ENCODE peak calls at places on chromosomes 1 and 21, in eight cellular contexts. J is upper lobe of left lung, R is tibial artery, M is brain microvascular endothelial cell, D is transverse colon, I is A673, T is left ventricle myocardium inferior, U is neural progenitor cell. O is an unnamed sample. For H3K36me3, the result is how much of the 10 kb centered on the place peaks cover.

GRCh38 chr1:162629651-162630050 is 2.6 kb upstream of the DDR2 start:
- DNase-seq in J (no peak), R (no peak), M (peak), D (no peak), I (peak), T (no peak), U (no peak), O (no peak)

GRCh38 chr1:39407496-39407888 is 83.9 kb upstream of the BMP8A start:
- DNase-seq in J (no peak), R (no peak), M (no peak), D (no peak), I (peak), T (no peak), U (peak), O (no peak)

GRCh38 chr1:158037876-158038359 is 44.5 kb downstream of the KIRREL1 start:
- DNase-seq in J (peak), R (no peak), M (no peak), D (no peak), I (peak), T (peak), U (no peak), O (no peak)

GRCh38 chr1:27658951-27659496 is 13.0 kb downstream of the IFI6 start:
- DNase-seq in J (no peak), R (no peak), M (peak), D (peak), I (no peak), T (no peak), U (peak), O (no peak)

GRCh38 chr1:162682013-162682419 is 49.8 kb downstream of the DDR2 start:
- DNase-seq in J (no peak), R (no peak), M (no peak), D (no peak), I (no peak), T (no peak), U (no peak), O (no peak)

GRCh38 chr1:160621633-160622413 is 25.0 kb downstream of the SLAMF1 start:
- DNase-seq in J (no peak), R (no peak), M (no peak), D (no peak), I (no peak), T (no peak), U (no peak), O (no peak)

GRCh38 chr1:184426278-184426674 is 39.4 kb downstream of the C1orf21 start:
- DNase-seq in J (no peak), R (no peak), M (no peak), D (no peak), I (no peak), T (no peak), U (no peak), O (no peak)

GRCh38 chr21:35328856-35329455 is 279.9 kb upstream of the RUNX1 start:
- DNase-seq in J (no peak), R (no peak), M (no peak), D (no peak), I (no peak), T (no peak), U (no peak), O (no peak)

GRCh38 chr1:29105822-29106221 is 17.9 kb downstream of the TMEM200B start:
- DNase-seq in J (no peak), R (no peak), M (peak), D (no peak), I (no peak), T (no peak), U (no peak), O (no peak)

GRCh38 chr1:233883671-233884070 is 20.8 kb upstream of the SLC35F3 start:
- DNase-seq in J (no peak), R (no peak), M (no peak), D (no peak), I (no peak), T (no peak), U (no peak), O (no peak)

GRCh38 chr1:159915571-159916239 is 9.6 kb downstream of the TAGLN2 start:
- DNase-seq in J (no peak), R (no peak), M (no peak), D (no peak), I (peak), T (no peak), U (no peak), O (no peak)

GRCh38 chr1:92882817-92883216 is 51.0 kb downstream of the RPL5 start:
- DNase-seq in J (no peak), R (no peak), M (no peak), D (peak), I (peak), T (no peak), U (no peak), O (no peak)

GRCh38 chr1:84363019-84363418 is 35.3 kb upstream of the DNASE2B start:
- DNase-seq in J (no peak), R (no peak), M (no peak), D (no peak), I (no peak), T (no peak), U (no peak), O (no peak)

GRCh38 chr1:2505461-2505994 is 20.9 kb downstream of the PANK4 start:
- DNase-seq in J (peak), R (no peak), M (no peak), D (no peak), I (no peak), T (no peak), U (no peak), O (no peak)

GRCh38 chr1:56965916-56966697 is at the start of gene C8B:
- DNase-seq in J (no peak), R (no peak), M (no peak), D (no peak), I (no peak), T (no peak), U (no peak), O (no peak)

GRCh38 chr1:244969355-244970235 is 105.3 kb upstream of the HNRNPU start:
- DNase-seq in J (peak), R (peak), M (peak), D (peak), I (peak), T (peak), U (peak), O (peak)

GRCh38 chr1:155268630-155269029 is 4.7 kb downstream of the CLK2 start:
- DNase-seq in J (peak), R (no peak), M (no peak), D (no peak), I (no peak), T (no peak), U (no peak), O (no peak)

GRCh38 chr1:33181038-33181861 is 593 bp downstream of the TRIM62 start:
- DNase-seq in J (peak), R (peak), M (peak), D (peak), I (peak), T (peak), U (peak), O (no peak)

GRCh38 chr1:224262373-224263054 is 67.5 kb downstream of the NVL start:
- DNase-seq in J (no peak), R (no peak), M (peak), D (no peak), I (no peak), T (no peak), U (no peak), O (no peak)

GRCh38 chr1:155323729-155324040 is 3.0 kb downstream of the RUSC1 start:
- DNase-seq in J (peak), R (peak), M (peak), D (peak), I (peak), T (peak), U (peak), O (peak)

GRCh38 chr1:8382051-8382505 is 64.2 kb downstream of the SLC45A1 start:
- DNase-seq in J (no peak), R (peak), M (peak), D (no peak), I (peak), T (no peak), U (peak), O (no peak)

GRCh38 chr1:86069757-86070145 is 86.8 kb downstream of the COL24A1 start:
- DNase-seq in J (no peak), R (no peak), M (peak), D (no peak), I (no peak), T (no peak), U (no peak), O (no peak)

GRCh38 chr1:13790290-13791035 is 90.5 kb downstream of the PRDM2 start:
- DNase-seq in J (no peak), R (no peak), M (no peak), D (no peak), I (no peak), T (no peak), U (no peak), O (no peak)

GRCh38 chr1:62381831-62382505 is 54.9 kb upstream of the USP1 start:
- DNase-seq in J (no peak), R (no peak), M (no peak), D (no peak), I (no peak), T (no peak), U (no peak), O (no peak)

GRCh38 chr1:76162254-76162653 is 87.7 kb downstream of the ST6GALNAC3 start:
- DNase-seq in J (no peak), R (no peak), M (no peak), D (no peak), I (no peak), T (no peak), U (no peak), O (no peak)

GRCh38 chr1:31798086-31798432 is 17.8 kb downstream of the SPOCD1 start:
- DNase-seq in J (no peak), R (peak), M (no peak), D (peak), I (no peak), T (no peak), U (no peak), O (no peak)

GRCh38 chr1:157304271-157304670 is 166.1 kb upstream of the ETV3 start:
- DNase-seq in J (no peak), R (no peak), M (no peak), D (no peak), I (no peak), T (no peak), U (no peak), O (no peak)

GRCh38 chr1:205226868-205227583 is 720 bp upstream of the TMCC2 start:
- DNase-seq in J (no peak), R (no peak), M (peak), D (no peak), I (peak), T (no peak), U (no peak), O (no peak)

GRCh38 chr1:89802036-89802435 is 18.8 kb upstream of the LRRC8D start:
- DNase-seq in J (no peak), R (no peak), M (no peak), D (no peak), I (no peak), T (no peak), U (peak), O (no peak)

GRCh38 chr1:188937965-188938551 is 1539.6 kb downstream of the BRINP3 start:
- DNase-seq in J (no peak), R (no peak), M (no peak), D (no peak), I (peak), T (no peak), U (no peak), O (no peak)
- TF ChIP-seq CTCF in J (no peak), R (no peak), M (peak), D (no peak), I (peak), T (no peak), U (peak), O (no peak)

GRCh38 chr1:169128565-169128964 is 22.1 kb downstream of the ATP1B1 start:
- DNase-seq in J (no peak), R (no peak), M (no peak), D (no peak), I (no peak), T (no peak), U (no peak), O (no peak)
- H3K36me3 ChIP-seq in J (under half), R (under half), M (under half), D (half or more), I (under half), T (half or more), U (under half), O (half or more)

DNA sequence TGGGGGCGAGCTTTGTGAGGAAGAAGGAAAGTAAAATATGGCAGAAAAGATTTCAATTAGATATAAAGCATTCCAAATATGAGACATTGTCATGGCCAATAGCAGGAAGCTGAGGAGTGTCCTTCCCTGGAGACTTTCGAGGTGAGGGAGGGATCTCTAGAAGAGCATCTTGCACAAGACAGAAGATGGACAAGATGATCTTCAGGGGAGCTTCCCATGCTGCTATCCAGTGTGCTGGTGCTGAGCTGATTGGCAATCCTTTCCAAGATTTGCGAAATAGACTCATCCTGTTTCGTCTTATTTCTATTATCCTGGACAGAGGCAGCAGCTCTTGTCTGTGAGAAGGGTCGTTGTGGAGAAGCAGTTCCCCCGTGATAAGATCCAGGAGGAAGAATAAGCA is 342.0 kb upstream of the CAMK1G start:
- DNase-seq in J (no peak), R (no peak), M (no peak), D (no peak), I (no peak), T (no peak), U (no peak), O (no peak)
- H3K27ac ChIP-seq in J (no peak), R (no peak), M (no peak), D (no peak), I (no peak), T (no peak), U (no peak), O (no peak)

DNA sequence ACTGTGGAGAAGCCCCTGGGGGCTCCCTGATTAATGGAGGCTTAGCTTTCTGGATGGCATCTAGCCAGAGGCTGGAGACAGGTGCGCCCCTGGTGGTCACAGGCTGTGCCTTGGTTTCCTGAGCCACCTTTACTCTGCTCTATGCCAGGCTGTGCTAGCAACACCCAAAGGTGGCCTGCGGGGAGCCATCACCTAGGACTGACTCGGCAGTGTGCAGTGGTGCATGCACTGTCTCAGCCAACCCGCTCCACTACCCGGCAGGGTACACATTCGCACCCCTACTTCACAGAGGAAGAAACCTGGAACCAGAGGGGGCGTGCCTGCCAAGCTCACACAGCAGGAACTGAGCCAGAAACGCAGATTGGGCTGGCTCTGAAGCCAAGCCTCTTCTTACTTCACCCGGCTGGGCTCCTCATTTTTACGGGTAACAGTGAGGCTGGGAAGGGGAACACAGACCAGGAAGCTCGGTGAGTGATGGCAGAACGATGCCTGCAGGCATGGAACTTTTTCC is 24.8 kb downstream of the PCSK9 start:
- DNase-seq in J (no peak), R (no peak), M (no peak), D (no peak), I (no peak), T (no peak), U (peak), O (no peak)
- TF ChIP-seq CTCF in J (no peak), R (no peak), M (peak), D (no peak), I (no peak), T (no peak), U (peak), O (peak)

GRCh38 chr1:150613061-150613920 is 16.1 kb downstream of the ENSA start:
- DNase-seq in J (no peak), R (peak), M (peak), D (peak), I (peak), T (no peak), U (no peak), O (no peak)
- H3K36me3 ChIP-seq in J (under half), R (under half), M (under half), D (under half), I (under half), T (under half), U (under half), O (under half)

DNA sequence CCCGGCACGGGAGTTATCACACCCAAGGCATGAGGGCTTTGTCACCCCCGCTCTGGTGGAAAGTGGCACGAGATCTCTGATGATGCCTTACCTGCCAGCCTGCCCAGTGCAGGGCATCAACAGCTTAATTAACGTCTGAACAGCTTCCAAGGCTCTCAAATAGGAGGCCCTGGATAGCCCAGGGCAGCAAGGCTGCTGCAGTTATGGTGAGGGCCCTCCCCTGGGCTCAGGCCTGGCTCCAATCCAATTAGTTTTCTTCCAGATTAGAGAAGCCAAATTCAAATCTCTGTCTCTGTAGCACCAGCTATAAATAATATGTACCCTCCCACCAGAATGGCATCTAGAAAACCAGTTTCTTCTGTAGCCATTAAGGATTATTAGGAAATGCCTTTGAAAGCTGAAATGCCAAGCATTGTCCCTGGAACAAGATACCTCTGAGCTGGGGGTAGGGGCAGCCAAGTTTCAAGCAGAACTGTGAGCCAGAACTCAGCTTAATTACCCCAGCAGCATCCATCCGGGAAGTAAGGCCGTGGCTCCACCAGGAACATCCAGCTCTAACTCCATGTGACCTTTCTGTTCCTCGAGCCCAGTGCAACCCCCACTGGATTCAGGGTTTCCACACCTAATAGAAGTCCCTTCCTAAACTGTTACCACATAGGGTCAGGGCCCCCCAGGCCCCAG is 12.5 kb downstream of the QSOX1 start:
- DNase-seq in J (no peak), R (peak), M (no peak), D (no peak), I (peak), T (no peak), U (peak), O (no peak)
- H3K27ac ChIP-seq in J (peak), R (peak), M (no peak), D (peak), I (no peak), T (peak), U (no peak), O (peak)

GRCh38 chr1:65063025-65063424 is 85.0 kb upstream of the AK4 start:
- DNase-seq in J (no peak), R (no peak), M (no peak), D (no peak), I (no peak), T (no peak), U (no peak), O (no peak)
- TF ChIP-seq CTCF in J (no peak), R (no peak), M (no peak), D (no peak), I (peak), T (peak), U (peak), O (no peak)

GRCh38 chr1:36163426-36163825 is 7.5 kb downstream of the MAP7D1 start:
- DNase-seq in J (no peak), R (no peak), M (no peak), D (no peak), I (no peak), T (no peak), U (no peak), O (no peak)
- H3K36me3 ChIP-seq in J (under half), R (under half), M (half or more), D (under half), I (under half), T (under half), U (under half), O (under half)

GRCh38 chr21:37939838-37940237 is 23.6 kb upstream of the KCNJ6 start:
- DNase-seq in J (no peak), R (no peak), M (no peak), D (no peak), I (no peak), T (no peak), U (no peak), O (no peak)

GRCh38 chr21:37944492-37944891 is 28.2 kb upstream of the KCNJ6 start:
- DNase-seq in J (no peak), R (no peak), M (no peak), D (no peak), I (no peak), T (no peak), U (peak), O (no peak)

GRCh38 chr21:37939251-37939650 is 23.0 kb upstream of the KCNJ6 start:
- DNase-seq in J (peak), R (no peak), M (no peak), D (peak), I (no peak), T (no peak), U (no peak), O (no peak)

DNA sequence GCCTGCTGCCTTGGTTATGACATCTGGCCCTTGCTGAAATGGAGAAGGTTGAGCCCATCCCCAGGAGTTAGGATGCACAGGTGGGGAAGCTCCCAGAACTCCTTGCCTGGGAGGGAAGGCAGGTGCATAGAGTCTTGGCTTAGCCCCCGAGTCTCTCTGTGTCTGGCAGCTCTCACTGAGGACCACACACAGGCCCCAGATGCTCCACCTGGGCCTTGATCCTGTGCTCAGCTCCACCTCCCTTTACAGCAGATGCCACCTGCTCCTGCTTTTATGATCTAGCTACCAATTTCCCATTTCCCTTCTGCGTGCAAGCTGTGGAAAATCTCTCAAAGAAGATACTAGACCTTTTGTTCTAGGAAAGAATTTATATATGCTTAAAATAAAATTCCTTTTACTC is 28.8 kb upstream of the KCNJ6 start:
- DNase-seq in J (no peak), R (no peak), M (no peak), D (no peak), I (no peak), T (no peak), U (no peak), O (no peak)
- H3K27ac ChIP-seq in J (no peak), R (no peak), M (no peak), D (no peak), I (no peak), T (no peak), U (no peak), O (no peak)

O was measured in esophagus squamous epithelium.